ENCODE peak calls at places on chromosomes 16 and 17, in six cellular contexts. One of them, this sample, is unnamed.

GRCh38 chr16:88894681-88895300 is 28.3 kb upstream of the PABPN1L start:
- DNase-seq in fibroblast of mammary gland: no peak
- DNase-seq in LNCaP clone FGC: no peak
- DNase-seq in HFFc6: no peak
- DNase-seq in SK-N-SH: no peak
- DNase-seq in testis: no peak
- DNase-seq in this sample: no peak

GRCh38 chr16:5078626-5079025 is 7.0 kb downstream of the ALG1 start:
- DNase-seq in fibroblast of mammary gland: no peak
- DNase-seq in LNCaP clone FGC: no peak
- DNase-seq in HFFc6: no peak
- DNase-seq in SK-N-SH: no peak
- DNase-seq in testis: no peak
- DNase-seq in this sample: no peak

GRCh38 chr16:85269165-85269564 is 156.9 kb upstream of the CIBAR2 start:
- DNase-seq in fibroblast of mammary gland: no peak
- DNase-seq in LNCaP clone FGC: no peak
- DNase-seq in HFFc6: no peak
- DNase-seq in SK-N-SH: no peak
- DNase-seq in testis: no peak
- DNase-seq in this sample: no peak

GRCh38 chr17:42389902-42390301 is 1.7 kb upstream of the STAT3 start:
- DNase-seq in fibroblast of mammary gland: no peak
- DNase-seq in LNCaP clone FGC: no peak
- DNase-seq in HFFc6: no peak
- DNase-seq in SK-N-SH: no peak
- DNase-seq in testis: no peak
- DNase-seq in this sample: no peak

GRCh38 chr16:3876695-3877094 is 3.8 kb downstream of the CREBBP start:
- DNase-seq in fibroblast of mammary gland: peak; percentile 76
- DNase-seq in LNCaP clone FGC: no peak
- DNase-seq in HFFc6: peak; percentile 53
- DNase-seq in SK-N-SH: no peak
- DNase-seq in testis: peak; percentile 12
- DNase-seq in this sample: no peak

GRCh38 chr17:15291674-15292361 is 26.7 kb upstream of the PMP22 start:
- DNase-seq in fibroblast of mammary gland: peak; percentile 71
- DNase-seq in LNCaP clone FGC: no peak
- DNase-seq in HFFc6: no peak
- DNase-seq in SK-N-SH: no peak
- DNase-seq in testis: no peak
- DNase-seq in this sample: no peak

GRCh38 chr16:80369559-80369958 is 171.2 kb upstream of the DYNLRB2 start:
- DNase-seq in fibroblast of mammary gland: peak; percentile 54
- DNase-seq in LNCaP clone FGC: no peak
- DNase-seq in HFFc6: peak; percentile 42
- DNase-seq in SK-N-SH: peak; percentile 58
- DNase-seq in testis: peak; percentile 69
- DNase-seq in this sample: peak; percentile 72

GRCh38 chr16:89144681-89145080 is 26.9 kb upstream of the CDH15 start:
- DNase-seq in fibroblast of mammary gland: no peak
- DNase-seq in LNCaP clone FGC: no peak
- DNase-seq in HFFc6: no peak
- DNase-seq in SK-N-SH: peak; percentile 57
- DNase-seq in testis: no peak
- DNase-seq in this sample: no peak

GRCh38 chr17:39607851-39608130 is at the start of gene NEUROD2:
- DNase-seq in fibroblast of mammary gland: no peak
- DNase-seq in LNCaP clone FGC: no peak
- DNase-seq in HFFc6: no peak
- DNase-seq in SK-N-SH: no peak
- DNase-seq in testis: no peak
- DNase-seq in this sample: no peak

GRCh38 chr17:80051681-80052080 is 15.2 kb downstream of the CCDC40 start:
- DNase-seq in fibroblast of mammary gland: no peak
- DNase-seq in LNCaP clone FGC: no peak
- DNase-seq in HFFc6: no peak
- DNase-seq in SK-N-SH: no peak
- DNase-seq in testis: no peak
- DNase-seq in this sample: no peak

GRCh38 chr17:47604268-47604927 is 45.3 kb upstream of the KPNB1 start:
- DNase-seq in fibroblast of mammary gland: peak; percentile 80
- DNase-seq in LNCaP clone FGC: no peak
- DNase-seq in HFFc6: peak; percentile 26
- DNase-seq in SK-N-SH: peak; percentile 37
- DNase-seq in testis: no peak
- DNase-seq in this sample: no peak

GRCh38 chr16:19375561-19376158 is 42.0 kb upstream of the TMC5 start:
- DNase-seq in fibroblast of mammary gland: peak; percentile 67
- DNase-seq in LNCaP clone FGC: no peak
- DNase-seq in HFFc6: peak; percentile 26
- DNase-seq in SK-N-SH: peak; percentile 77
- DNase-seq in testis: peak; percentile 52
- DNase-seq in this sample: no peak

GRCh38 chr17:16428098-16428882 is 12.9 kb downstream of the TRPV2 start:
- DNase-seq in fibroblast of mammary gland: peak; percentile 68
- DNase-seq in LNCaP clone FGC: no peak
- DNase-seq in HFFc6: peak; percentile 41
- DNase-seq in SK-N-SH: peak; percentile 86
- DNase-seq in testis: peak; percentile 66
- DNase-seq in this sample: no peak

GRCh38 chr16:31420037-31420436 is 8.1 kb downstream of the COX6A2 start:
- DNase-seq in fibroblast of mammary gland: no peak
- DNase-seq in LNCaP clone FGC: no peak
- DNase-seq in HFFc6: no peak
- DNase-seq in SK-N-SH: no peak
- DNase-seq in testis: no peak
- DNase-seq in this sample: no peak

GRCh38 chr16:28990375-28991040 is 5.7 kb downstream of the LAT start:
- DNase-seq in fibroblast of mammary gland: no peak
- DNase-seq in LNCaP clone FGC: no peak
- DNase-seq in HFFc6: no peak
- DNase-seq in SK-N-SH: no peak
- DNase-seq in testis: no peak
- DNase-seq in this sample: no peak

GRCh38 chr16:15415411-15416070 is 18.8 kb upstream of the BMERB1 start:
- DNase-seq in fibroblast of mammary gland: peak; percentile 44
- DNase-seq in LNCaP clone FGC: no peak
- DNase-seq in HFFc6: peak; percentile 63
- DNase-seq in SK-N-SH: no peak
- DNase-seq in testis: no peak
- DNase-seq in this sample: no peak

GRCh38 chr17:9285602-9286001 is 264.3 kb downstream of the NTN1 start:
- DNase-seq in fibroblast of mammary gland: no peak
- DNase-seq in LNCaP clone FGC: no peak
- DNase-seq in HFFc6: no peak
- DNase-seq in SK-N-SH: no peak
- DNase-seq in testis: no peak
- DNase-seq in this sample: no peak

GRCh38 chr16:62079236-62079635 is 43.0 kb upstream of the CDH8 start:
- DNase-seq in fibroblast of mammary gland: no peak
- DNase-seq in LNCaP clone FGC: no peak
- DNase-seq in HFFc6: no peak
- DNase-seq in SK-N-SH: no peak
- DNase-seq in testis: no peak
- DNase-seq in this sample: no peak

GRCh38 chr16:84048871-84049270 is 6.3 kb upstream of the SLC38A8 start:
- DNase-seq in fibroblast of mammary gland: no peak
- DNase-seq in LNCaP clone FGC: no peak
- DNase-seq in HFFc6: no peak
- DNase-seq in SK-N-SH: no peak
- DNase-seq in testis: no peak
- DNase-seq in this sample: no peak

GRCh38 chr17:65754081-65754480 is 192.6 kb upstream of the AXIN2 start:
- DNase-seq in fibroblast of mammary gland: no peak
- DNase-seq in LNCaP clone FGC: no peak
- DNase-seq in HFFc6: no peak
- DNase-seq in SK-N-SH: no peak
- DNase-seq in testis: no peak
- DNase-seq in this sample: no peak

GRCh38 chr17:83129676-83130075 is 50.3 kb downstream of the METRNL start:
- DNase-seq in fibroblast of mammary gland: no peak
- DNase-seq in LNCaP clone FGC: no peak
- DNase-seq in HFFc6: no peak
- DNase-seq in SK-N-SH: no peak
- DNase-seq in testis: no peak
- DNase-seq in this sample: no peak

GRCh38 chr17:72512649-72513556 is 392.1 kb downstream of the SOX9 start:
- DNase-seq in fibroblast of mammary gland: no peak
- DNase-seq in LNCaP clone FGC: no peak
- DNase-seq in HFFc6: no peak
- DNase-seq in SK-N-SH: no peak
- DNase-seq in testis: no peak
- DNase-seq in this sample: no peak

GRCh38 chr17:83055911-83056582 is 23.4 kb upstream of the METRNL start:
- DNase-seq in fibroblast of mammary gland: peak; percentile 91
- DNase-seq in LNCaP clone FGC: peak; percentile 19
- DNase-seq in HFFc6: peak; percentile 90
- DNase-seq in SK-N-SH: no peak
- DNase-seq in testis: no peak
- DNase-seq in this sample: no peak

GRCh38 chr16:62225675-62226074 is 189.4 kb upstream of the CDH8 start:
- DNase-seq in fibroblast of mammary gland: peak; percentile 15
- DNase-seq in LNCaP clone FGC: peak; percentile 75
- DNase-seq in HFFc6: no peak
- DNase-seq in SK-N-SH: peak; percentile 25
- DNase-seq in testis: peak; percentile 93
- DNase-seq in this sample: no peak

GRCh38 chr17:38352245-38353083 is 820 bp downstream of the SOCS7 start:
- DNase-seq in fibroblast of mammary gland: peak; percentile 17
- DNase-seq in LNCaP clone FGC: no peak
- DNase-seq in HFFc6: no peak
- DNase-seq in SK-N-SH: peak; percentile 62
- DNase-seq in testis: peak; percentile 44
- DNase-seq in this sample: no peak

GRCh38 chr16:78647019-78647418 is 547.6 kb downstream of the WWOX start:
- DNase-seq in fibroblast of mammary gland: peak; percentile 10
- DNase-seq in LNCaP clone FGC: no peak
- DNase-seq in HFFc6: no peak
- DNase-seq in SK-N-SH: no peak
- DNase-seq in testis: no peak
- DNase-seq in this sample: no peak

GRCh38 chr17:28641579-28641978 is 3.4 kb downstream of the BLTP2 start:
- DNase-seq in fibroblast of mammary gland: no peak
- DNase-seq in LNCaP clone FGC: no peak
- DNase-seq in HFFc6: no peak
- DNase-seq in SK-N-SH: no peak
- DNase-seq in testis: no peak
- DNase-seq in this sample: no peak

GRCh38 chr17:28646039-28646754 is 1.2 kb upstream of the BLTP2 start:
- DNase-seq in fibroblast of mammary gland: no peak
- DNase-seq in LNCaP clone FGC: no peak
- DNase-seq in HFFc6: no peak
- DNase-seq in SK-N-SH: no peak
- DNase-seq in testis: peak; percentile 74
- DNase-seq in this sample: no peak

GRCh38 chr17:28643979-28644781 is 778 bp downstream of the BLTP2 start:
- DNase-seq in fibroblast of mammary gland: peak; percentile 39
- DNase-seq in LNCaP clone FGC: peak; percentile 35
- DNase-seq in HFFc6: peak; percentile 50
- DNase-seq in SK-N-SH: peak; percentile 67
- DNase-seq in testis: peak; percentile 67
- DNase-seq in this sample: no peak

GRCh38 chr17:28645576-28645939 is 600 bp upstream of the BLTP2 start:
- DNase-seq in fibroblast of mammary gland: no peak
- DNase-seq in LNCaP clone FGC: no peak
- DNase-seq in HFFc6: no peak
- DNase-seq in SK-N-SH: no peak
- DNase-seq in testis: peak; percentile 22
- DNase-seq in this sample: no peak

GRCh38 chr17:28644782-28645575 is at the start of gene BLTP2:
- DNase-seq in fibroblast of mammary gland: peak; percentile 89
- DNase-seq in LNCaP clone FGC: peak; percentile 78
- DNase-seq in HFFc6: peak; percentile 92
- DNase-seq in SK-N-SH: peak; percentile 99
- DNase-seq in testis: peak; percentile 97
- DNase-seq in this sample: peak; percentile 98
- TF ChIP-seq CTCF in fibroblast of mammary gland: no peak
- TF ChIP-seq CTCF in LNCaP clone FGC: no peak
- TF ChIP-seq CTCF in HFFc6: no peak
- TF ChIP-seq CTCF in SK-N-SH: no peak
- TF ChIP-seq CTCF in testis: no peak
- TF ChIP-seq CTCF in this sample: no peak

GRCh38 chr16:87461466-87461975 is 31.3 kb downstream of the ZCCHC14 start:
- DNase-seq in fibroblast of mammary gland: peak; percentile 54
- DNase-seq in LNCaP clone FGC: peak; percentile 95
- DNase-seq in HFFc6: no peak
- DNase-seq in SK-N-SH: no peak
- DNase-seq in testis: peak; percentile 84
- DNase-seq in this sample: no peak
- TF ChIP-seq CTCF in fibroblast of mammary gland: peak; percentile 22
- TF ChIP-seq CTCF in LNCaP clone FGC: peak; percentile 77
- TF ChIP-seq CTCF in HFFc6: peak; percentile 36
- TF ChIP-seq CTCF in SK-N-SH: peak; percentile 33
- TF ChIP-seq CTCF in testis: no peak
- TF ChIP-seq CTCF in this sample: no peak

DNA sequence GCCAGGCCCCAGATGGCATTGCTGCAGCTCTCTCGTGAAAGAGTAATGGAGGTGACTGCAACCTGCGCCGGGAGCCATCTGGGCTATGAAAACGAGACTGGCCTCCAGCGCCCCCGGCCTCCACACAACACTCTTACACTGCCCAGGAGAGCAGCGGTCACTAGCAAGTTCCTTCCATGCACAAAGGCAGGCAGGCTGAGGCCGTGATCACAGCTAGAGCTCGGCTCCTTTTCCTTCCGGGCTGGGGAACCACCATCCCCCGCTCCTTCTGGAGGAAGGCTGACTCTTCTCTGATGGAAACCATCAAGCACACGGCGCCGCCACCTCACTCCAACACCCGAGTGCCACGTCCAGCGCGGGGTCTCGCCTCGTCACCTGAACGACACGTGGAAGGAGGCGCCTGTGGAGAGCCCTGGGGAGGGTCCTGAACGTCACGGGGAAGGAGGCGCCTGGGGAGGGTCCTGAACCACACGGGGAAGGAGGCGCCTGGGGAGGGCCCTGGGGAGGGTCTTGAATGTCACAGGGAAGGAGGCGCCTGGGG is 61.9 kb downstream of the KLHDC4 start:
- DNase-seq in fibroblast of mammary gland: no peak
- DNase-seq in LNCaP clone FGC: no peak
- DNase-seq in HFFc6: no peak
- DNase-seq in SK-N-SH: no peak
- DNase-seq in testis: no peak
- DNase-seq in this sample: no peak
- TF ChIP-seq CTCF in fibroblast of mammary gland: no peak
- TF ChIP-seq CTCF in LNCaP clone FGC: no peak
- TF ChIP-seq CTCF in HFFc6: no peak
- TF ChIP-seq CTCF in SK-N-SH: no peak
- TF ChIP-seq CTCF in testis: no peak
- TF ChIP-seq CTCF in this sample: no peak

DNA sequence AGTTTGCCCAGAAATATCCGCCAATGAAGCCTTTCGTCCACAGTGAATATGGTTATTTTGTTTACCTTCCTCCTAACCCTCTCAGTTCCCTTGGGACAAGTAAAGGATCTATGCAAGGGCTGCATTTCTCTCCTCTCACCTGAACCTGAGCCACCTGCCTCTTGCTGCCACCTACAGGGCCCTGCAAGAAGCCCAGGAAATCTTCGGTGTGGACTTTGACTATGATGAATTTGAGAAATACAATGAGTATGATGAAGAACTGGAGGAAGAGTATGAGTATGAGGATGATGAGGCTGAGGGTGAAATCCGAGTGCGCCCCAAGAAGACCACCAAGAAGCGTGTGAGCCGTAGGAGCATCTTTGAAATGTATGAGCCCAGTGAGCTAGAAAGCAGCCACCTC is 14.0 kb downstream of the SUPT6H start:
- DNase-seq in fibroblast of mammary gland: no peak
- DNase-seq in LNCaP clone FGC: no peak
- DNase-seq in HFFc6: no peak
- DNase-seq in SK-N-SH: no peak
- DNase-seq in testis: no peak
- DNase-seq in this sample: no peak
- TF ChIP-seq CTCF in fibroblast of mammary gland: no peak
- TF ChIP-seq CTCF in LNCaP clone FGC: peak; percentile 70
- TF ChIP-seq CTCF in HFFc6: peak; percentile 35
- TF ChIP-seq CTCF in SK-N-SH: no peak
- TF ChIP-seq CTCF in testis: no peak
- TF ChIP-seq CTCF in this sample: peak; percentile 15

This sample was measured in osteocyte.